ENCODE peak calls at places on chromosomes 6 and 20, in seven cellular contexts. V, F, Y, P, L, U and D are unnamed samples.

GRCh38 chr6:41546866-41547798 is 951 bp downstream of the FOXP4 start:
- DNase-seq in U (peak), V (no peak), Y (no peak), L (peak), F (no peak), P (peak), D (no peak)

GRCh38 chr6:25815194-25815593 is 16.7 kb downstream of the SLC17A1 start:
- DNase-seq in Y (no peak), P (no peak), V (no peak), U (no peak), L (no peak), F (no peak), D (no peak)

GRCh38 chr20:58692579-58693225 is at the start of gene NPEPL1:
- DNase-seq in Y (no peak), F (peak), V (peak), P (peak), U (peak), L (peak), D (peak)

GRCh38 chr6:7467007-7467897 is 74.2 kb upstream of the DSP start:
- DNase-seq in L (no peak), V (no peak), P (peak), U (peak), Y (no peak), F (no peak), D (no peak)

GRCh38 chr6:4253604-4254211 is 118.3 kb upstream of the ECI2 start:
- DNase-seq in Y (no peak), P (no peak), L (no peak), F (no peak), V (no peak), U (peak), D (no peak)

GRCh38 chr6:88599561-88599960 is 363.9 kb downstream of the RNGTT start:
- DNase-seq in U (no peak), L (no peak), P (no peak), V (no peak), F (no peak), Y (no peak), D (no peak)

GRCh38 chr6:72890671-72891070 is 268.8 kb downstream of the KCNQ5 start:
- DNase-seq in P (no peak), V (no peak), U (no peak), F (no peak), Y (no peak), L (no peak), D (no peak)

GRCh38 chr6:126267621-126268020 is 72.3 kb upstream of the CENPW start:
- DNase-seq in U (peak), V (no peak), L (no peak), P (no peak), Y (no peak), F (no peak), D (no peak)

GRCh38 chr20:44891826-44892225 is 6.3 kb downstream of the YWHAB start:
- DNase-seq in U (no peak), L (no peak), F (no peak), V (no peak), P (no peak), Y (no peak), D (no peak)

GRCh38 chr6:120378582-120379220 is 955.6 kb downstream of the TBC1D32 start:
- DNase-seq in U (peak), L (no peak), V (no peak), F (no peak), Y (no peak), P (peak), D (no peak)

GRCh38 chr6:75419408-75419807 is 74.2 kb downstream of the FILIP1 start:
- DNase-seq in F (no peak), Y (no peak), P (no peak), V (no peak), L (no peak), U (no peak), D (no peak)

GRCh38 chr6:107116328-107116892 is 1.1 kb upstream of the BEND3 start:
- DNase-seq in F (no peak), V (no peak), L (peak), Y (no peak), P (peak), U (peak), D (no peak)

GRCh38 chr6:43078651-43079050 is 2.5 kb downstream of the PTK7 start:
- DNase-seq in U (peak), V (no peak), F (no peak), L (no peak), Y (no peak), P (no peak), D (no peak)

GRCh38 chr6:137958809-137959565 is 91.9 kb downstream of the TNFAIP3 start:
- DNase-seq in Y (no peak), F (no peak), U (peak), P (no peak), L (no peak), V (no peak), D (no peak)

GRCh38 chr6:56594699-56595098 is 48.0 kb downstream of the DST start:
- DNase-seq in L (no peak), Y (no peak), U (no peak), F (no peak), P (no peak), V (no peak), D (no peak)

GRCh38 chr6:142945071-142945445 is at the start of gene HIVEP2:
- DNase-seq in U (peak), V (peak), Y (peak), L (no peak), F (peak), P (peak), D (peak)

GRCh38 chr6:48883116-48883515 is 579.9 kb downstream of the MMUT start:
- DNase-seq in Y (no peak), L (no peak), P (no peak), U (peak), F (no peak), V (no peak), D (no peak)

GRCh38 chr6:155245193-155245592 is 18.6 kb upstream of the CLDN20 start:
- DNase-seq in L (no peak), Y (no peak), U (no peak), F (no peak), V (no peak), P (no peak), D (no peak)

GRCh38 chr20:2460752-2461424 is 9.7 kb downstream of the SNRPB start:
- DNase-seq in P (no peak), V (no peak), F (no peak), Y (no peak), U (no peak), L (no peak), D (no peak)

GRCh38 chr20:51656726-51657260 is 111.4 kb downstream of the ATP9A start:
- DNase-seq in U (no peak), F (no peak), L (no peak), V (no peak), P (no peak), Y (no peak), D (no peak)

GRCh38 chr6:167550936-167551633 is 226.2 kb downstream of the TTLL2 start:
- DNase-seq in L (no peak), U (peak), P (no peak), Y (no peak), V (no peak), F (peak), D (no peak)

GRCh38 chr6:159008656-159009288 is 8.8 kb upstream of the RSPH3 start:
- DNase-seq in P (peak), U (peak), L (peak), Y (no peak), F (no peak), V (no peak), D (no peak)

GRCh38 chr20:49597825-49598395 is 30.0 kb upstream of the PTGIS start:
- DNase-seq in F (no peak), P (no peak), V (no peak), L (no peak), U (no peak), Y (no peak), D (no peak)

GRCh38 chr6:72619883-72620696 is 1.8 kb upstream of the KCNQ5 start:
- DNase-seq in F (peak), P (peak), U (peak), Y (peak), L (peak), V (peak), D (peak)

GRCh38 chr6:20875369-20875963 is 341.2 kb downstream of the CDKAL1 start:
- DNase-seq in Y (no peak), F (no peak), L (no peak), U (peak), V (no peak), P (peak), D (no peak)

GRCh38 chr20:3315110-3315509 is 76.1 kb upstream of the SLC4A11 start:
- DNase-seq in U (no peak), P (no peak), Y (no peak), V (no peak), F (no peak), L (no peak), D (no peak)

GRCh38 chr20:47244451-47244850 is 112.0 kb downstream of the ZMYND8 start:
- DNase-seq in P (no peak), U (no peak), L (no peak), F (no peak), V (no peak), Y (no peak), D (no peak)

GRCh38 chr20:43955244-43956191 is 40.9 kb downstream of the TOX2 start:
- DNase-seq in U (peak), P (no peak), Y (no peak), L (no peak), F (no peak), V (peak), D (peak)

GRCh38 chr6:23533954-23534725 is 591.9 kb upstream of the NRSN1 start:
- DNase-seq in F (no peak), V (no peak), P (no peak), U (no peak), Y (no peak), L (no peak), D (no peak)

GRCh38 chr6:8181162-8181909 is 79.0 kb upstream of the EEF1E1 start:
- DNase-seq in Y (no peak), V (no peak), F (no peak), P (no peak), L (no peak), U (no peak), D (no peak)

GRCh38 chr20:4897600-4897999 is 103.7 kb downstream of the SLC23A2 start:
- DNase-seq in F (no peak), P (no peak), V (no peak), U (no peak), L (no peak), Y (no peak), D (no peak)

GRCh38 chr20:10739575-10739974 is 65.8 kb upstream of the JAG1 start:
- DNase-seq in F (no peak), Y (no peak), V (no peak), L (no peak), U (peak), P (no peak), D (no peak)

GRCh38 chr6:160102956-160103824 is 18.4 kb upstream of the SLC22A1 start:
- DNase-seq in P (peak), F (no peak), L (no peak), V (no peak), U (peak), Y (no peak), D (no peak)

GRCh38 chr20:22459754-22460153 is 124.6 kb downstream of the FOXA2 start:
- DNase-seq in V (no peak), Y (no peak), P (no peak), F (no peak), L (no peak), U (no peak), D (no peak)

GRCh38 chr6:11393713-11394627 is 143.6 kb upstream of the TMEM170B start:
- DNase-seq in L (no peak), U (no peak), P (no peak), V (no peak), Y (no peak), F (no peak), D (no peak)